ENCODE peak calls at places on chromosomes 4 and X, in four cellular contexts. F is CD4-positive, alpha-beta T cell; J is progenitor cell of endocrine pancreas; V is BJ. N is an unnamed sample.

GRCh38 chrX:1582686-1583437 is 8.5 kb upstream of the AKAP17A start:
- DNase-seq in F (peak), J (no peak), V (no peak), N (no peak)

GRCh38 chr4:122099896-122100295 is 52.2 kb upstream of the BLTP1 start:
- DNase-seq in F (no peak), J (no peak), V (peak), N (no peak)

GRCh38 chr4:89681219-89681618 is 155.7 kb downstream of the SNCA start:
- DNase-seq in F (no peak), J (no peak), V (no peak), N (no peak)

GRCh38 chr4:39750216-39750615 is 52.3 kb downstream of the UBE2K start:
- DNase-seq in F (no peak), J (no peak), V (no peak), N (no peak)

GRCh38 chr4:131316086-131316485 is 1833.0 kb upstream of the PCDH10 start:
- DNase-seq in F (no peak), J (no peak), V (no peak), N (no peak)

GRCh38 chr4:153161599-153161971 is 42.7 kb upstream of the TRIM2 start:
- DNase-seq in F (no peak), J (no peak), V (no peak), N (no peak)

GRCh38 chrX:76550016-76550415 is 122.5 kb downstream of the MAGEE1 start:
- DNase-seq in F (no peak), J (no peak), V (no peak), N (no peak)

GRCh38 chrX:38050806-38051205 is 44.5 kb downstream of the SYTL5 start:
- DNase-seq in F (no peak), J (no peak), V (no peak), N (no peak)

GRCh38 chrX:38212246-38212645 is 8.4 kb downstream of the SRPX start:
- DNase-seq in F (no peak), J (no peak), V (no peak), N (no peak)

N was measured in stimulated activated CD8-positive, alpha-beta memory T cell treated with anti-CD3 and anti-CD28 coated beads, Interleukin-7, amount 100 ng/mL, for 1 hour.